ENCODE peak calls at places on chromosomes 2 and 18, in five cellular contexts. I is fibroblast of pulmonary artery, H is WERI-Rb-1, B is fibroblast of lung, P is left lung. X is an unnamed sample.

GRCh38 chr2:60285476-60286316 is 267.8 kb downstream of the BCL11A start:
- DNase-seq in I (no peak), H (no peak), B (no peak), P (no peak), X (no peak)

GRCh38 chr2:128416366-128416765 is 97.7 kb upstream of the HS6ST1 start:
- DNase-seq in I (no peak), H (peak), B (no peak), P (peak), X (no peak)

GRCh38 chr2:238176565-238176964 is 17.8 kb downstream of the ERFE start:
- DNase-seq in I (no peak), H (no peak), B (peak), P (no peak), X (no peak)

GRCh38 chr2:149410701-149411484 is 80.5 kb downstream of the LYPD6 start:
- DNase-seq in I (no peak), H (no peak), B (peak), P (no peak), X (peak)

GRCh38 chr18:75211002-75211621 is 515 bp downstream of the TSHZ1 start:
- DNase-seq in I (no peak), H (no peak), B (peak), P (no peak), X (no peak)

GRCh38 chr18:54672846-54673475 is 81.9 kb downstream of the DYNAP start:
- DNase-seq in I (no peak), H (no peak), B (no peak), P (no peak), X (peak)

GRCh38 chr18:45761512-45762114 is 37.6 kb downstream of the SLC14A1 start:
- DNase-seq in I (no peak), H (peak), B (no peak), P (no peak), X (no peak)

GRCh38 chr2:229511524-229511923 is 202.8 kb downstream of the DNER start:
- DNase-seq in I (no peak), H (no peak), B (no peak), P (no peak), X (no peak)

GRCh38 chr2:48454504-48454903 is 75.5 kb upstream of the STON1 start:
- DNase-seq in I (peak), H (no peak), B (peak), P (no peak), X (no peak)

GRCh38 chr2:2698182-2699116 is 367.4 kb upstream of the MYT1L start:
- DNase-seq in I (no peak), H (peak), B (no peak), P (no peak), X (peak)

GRCh38 chr2:149094217-149095015 is 55.9 kb downstream of the LYPD6B start:
- DNase-seq in I (peak), H (no peak), B (no peak), P (no peak), X (no peak)

GRCh38 chr2:25219621-25220020 is 51.2 kb upstream of the POMC start:
- DNase-seq in I (no peak), H (no peak), B (no peak), P (no peak), X (no peak)

GRCh38 chr2:108908717-108909077 is 80.3 kb downstream of the EDAR start:
- DNase-seq in I (no peak), H (no peak), B (no peak), P (no peak), X (no peak)

GRCh38 chr2:105344704-105345345 is 7.5 kb downstream of the C2orf49 start:
- DNase-seq in I (peak), H (no peak), B (peak), P (no peak), X (peak)

GRCh38 chr18:78561757-78562445 is 417.7 kb upstream of the SALL3 start:
- DNase-seq in I (no peak), H (no peak), B (no peak), P (no peak), X (no peak)

GRCh38 chr2:28751956-28752607 is 452 bp downstream of the PPP1CB start:
- DNase-seq in I (no peak), H (peak), B (no peak), P (peak), X (no peak)

GRCh38 chr2:28750316-28751101 is 1.1 kb upstream of the PPP1CB start:
- DNase-seq in I (peak), H (peak), B (peak), P (no peak), X (no peak)

GRCh38 chr2:28753043-28753683 is 1.5 kb downstream of the PPP1CB start:
- DNase-seq in I (peak), H (peak), B (peak), P (peak), X (peak)

GRCh38 chr2:28752608-28752984 is 966 bp downstream of the PPP1CB start:
- DNase-seq in I (no peak), H (no peak), B (no peak), P (no peak), X (no peak)

GRCh38 chr2:28751102-28751955 is at the start of gene PPP1CB:
- DNase-seq in I (peak), H (peak), B (peak), P (peak), X (peak)
- H3K4me3 ChIP-seq in I (peak), H (peak), B (peak), P (peak), X (peak)

GRCh38 chr2:145789636-145790035 is 1269.7 kb upstream of the ZEB2 start:
- DNase-seq in I (peak), H (no peak), B (peak), P (no peak), X (no peak)

GRCh38 chr2:145798419-145798818 is 1278.5 kb upstream of the ZEB2 start:
- DNase-seq in I (no peak), H (no peak), B (no peak), P (no peak), X (no peak)

GRCh38 chr2:145797692-145798091 is 1277.8 kb upstream of the ZEB2 start:
- DNase-seq in I (no peak), H (no peak), B (no peak), P (no peak), X (peak)

GRCh38 chr2:145792745-145793144 is 1272.8 kb upstream of the ZEB2 start:
- DNase-seq in I (no peak), H (no peak), B (no peak), P (no peak), X (no peak)
- H3K4me3 ChIP-seq in I (no peak), H (no peak), B (no peak), P (no peak), X (no peak)

DNA sequence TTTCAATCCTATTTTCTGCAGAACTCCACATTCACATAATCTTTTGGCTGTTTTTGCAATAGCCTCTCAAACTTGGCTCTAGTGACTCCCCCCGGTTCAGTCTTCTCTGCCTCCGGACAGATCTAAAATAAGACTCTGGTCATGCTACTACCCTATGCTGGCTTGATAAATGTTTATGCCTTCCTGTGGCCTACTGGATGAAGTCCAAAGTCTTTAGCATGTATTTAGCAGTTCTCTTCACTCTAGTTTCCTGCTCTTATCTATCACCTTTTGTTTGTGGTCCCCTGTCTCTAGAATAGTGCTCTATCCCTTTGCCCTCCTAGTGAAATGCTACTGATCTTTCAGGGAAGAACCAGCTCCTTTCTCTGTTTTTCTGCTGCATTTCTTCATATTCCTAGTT is 14.4 kb downstream of the ADCYAP1 start:
- DNase-seq in I (no peak), H (no peak), B (no peak), P (no peak), X (no peak)
- H3K4me3 ChIP-seq in I (no peak), H (no peak), B (no peak), P (no peak), X (no peak)

DNA sequence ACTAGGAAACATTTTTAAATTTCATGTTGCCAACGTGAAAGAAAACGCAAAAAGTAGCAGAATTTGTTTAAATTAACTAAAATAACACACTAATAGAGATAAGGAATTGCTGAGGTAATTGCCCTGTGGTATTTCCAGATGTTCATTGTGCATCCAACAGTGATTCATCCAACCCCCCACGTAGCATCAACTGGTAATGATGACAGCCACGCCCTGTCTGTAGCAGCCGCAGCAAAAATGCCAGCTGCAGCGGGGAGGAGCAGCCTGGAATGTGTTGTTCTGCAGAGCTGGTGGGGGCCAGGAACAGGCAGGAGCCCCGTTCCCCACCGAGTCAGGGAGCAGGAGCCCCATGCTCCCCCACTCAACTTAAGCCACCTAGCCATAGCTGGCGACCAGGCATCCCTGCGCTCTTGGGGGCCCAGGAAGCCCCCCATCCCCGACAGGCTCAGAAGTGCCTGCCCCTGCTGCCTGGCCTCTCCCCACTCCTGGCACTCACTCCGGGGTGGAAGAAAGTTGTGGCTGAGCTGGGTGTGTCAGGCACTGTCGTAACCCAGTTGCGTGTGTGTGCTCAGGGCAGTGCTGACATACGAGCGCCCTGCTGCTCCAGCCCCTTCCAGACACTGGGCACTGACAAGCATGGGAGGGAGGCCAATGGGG is 695.1 kb upstream of the ACVR2A start:
- DNase-seq in I (peak), H (no peak), B (peak), P (no peak), X (peak)
- H3K4me3 ChIP-seq in I (no peak), H (no peak), B (no peak), P (no peak), X (no peak)

X was measured in PC-3.